ENCODE peak calls at places on chromosomes 16 and 17, in five cellular contexts. L is CD8-positive, alpha-beta T cell; E is RWPE1; X is sigmoid colon; C is neural progenitor cell. P is an unnamed sample.

GRCh38 chr16:3642397-3643094 is 11.9 kb upstream of the DNASE1 start:
- DNase-seq in L (no peak), E (peak), X (peak), C (no peak), P (no peak)

GRCh38 chr17:29400818-29401217 is 10.7 kb downstream of the TAOK1 start:
- DNase-seq in L (no peak), E (no peak), X (no peak), C (no peak), P (no peak)

GRCh38 chr16:20851601-20852000 is 45.3 kb downstream of the REXO5 start:
- DNase-seq in L (no peak), E (peak), X (peak), C (no peak), P (peak)

GRCh38 chr17:9003355-9004131 is 17.8 kb upstream of the NTN1 start:
- DNase-seq in L (no peak), E (no peak), X (no peak), C (peak), P (no peak)

GRCh38 chr16:18983565-18984424 is at the start of gene TMC7:
- DNase-seq in L (no peak), E (peak), X (peak), C (peak), P (peak)

GRCh38 chr17:79843475-79843916 is 4.3 kb upstream of the CBX4 start:
- DNase-seq in L (no peak), E (no peak), X (no peak), C (no peak), P (no peak)

GRCh38 chr17:37088913-37089312 is 140.2 kb downstream of the AATF start:
- DNase-seq in L (no peak), E (no peak), X (no peak), C (peak), P (no peak)

GRCh38 chr16:50458694-50459271 is 89.4 kb upstream of the NKD1 start:
- DNase-seq in L (no peak), E (no peak), X (peak), C (no peak), P (no peak)

GRCh38 chr17:16493470-16494048 is 1.6 kb upstream of the LRRC75A start:
- DNase-seq in L (no peak), E (no peak), X (no peak), C (no peak), P (no peak)

GRCh38 chr16:53812914-53813313 is 109.0 kb downstream of the FTO start:
- DNase-seq in L (no peak), E (no peak), X (no peak), C (no peak), P (no peak)

GRCh38 chr16:12379318-12379717 is 402.8 kb downstream of the SNX29 start:
- DNase-seq in L (no peak), E (no peak), X (no peak), C (no peak), P (no peak)

GRCh38 chr16:69725480-69726312 is 664 bp downstream of the NQO1 start:
- DNase-seq in L (no peak), E (no peak), X (no peak), C (no peak), P (no peak)

GRCh38 chr17:55760643-55761355 is 9.9 kb downstream of the PCTP start:
- DNase-seq in L (no peak), E (no peak), X (no peak), C (no peak), P (no peak)

GRCh38 chr16:51441331-51441730 is 290.3 kb upstream of the SALL1 start:
- DNase-seq in L (no peak), E (no peak), X (no peak), C (no peak), P (no peak)

GRCh38 chr17:7014995-7015586 is 2.7 kb downstream of the RNASEK start:
- DNase-seq in L (peak), E (no peak), X (no peak), C (peak), P (no peak)

GRCh38 chr16:24975428-24975889 is 39.7 kb downstream of the ARHGAP17 start:
- DNase-seq in L (no peak), E (no peak), X (no peak), C (no peak), P (no peak)

GRCh38 chr17:35981908-35982330 is 622 bp upstream of the CCL16 start:
- DNase-seq in L (no peak), E (no peak), X (no peak), C (peak), P (no peak)

GRCh38 chr17:74408830-74409229 is 23.1 kb upstream of the GPRC5C start:
- DNase-seq in L (no peak), E (no peak), X (no peak), C (no peak), P (no peak)

GRCh38 chr16:88782454-88783390 is 2.3 kb downstream of the PIEZO1 start:
- DNase-seq in L (no peak), E (peak), X (peak), C (no peak), P (no peak)

GRCh38 chr17:2672026-2672425 is 39.5 kb downstream of the CLUH start:
- DNase-seq in L (no peak), E (no peak), X (no peak), C (no peak), P (no peak)

GRCh38 chr17:57210224-57210553 is 46.1 kb upstream of the MSI2 start:
- DNase-seq in L (no peak), E (peak), X (no peak), C (no peak), P (no peak)

GRCh38 chr17:49201481-49201927 is 8.9 kb downstream of the GNGT2 start:
- DNase-seq in L (no peak), E (no peak), X (no peak), C (no peak), P (no peak)

GRCh38 chr17:10120113-10120485 is 78.3 kb downstream of the GAS7 start:
- DNase-seq in L (no peak), E (no peak), X (no peak), C (no peak), P (no peak)

GRCh38 chr16:22267764-22268163 is 29.4 kb upstream of the POLR3E start:
- DNase-seq in L (no peak), E (no peak), X (no peak), C (no peak), P (no peak)

GRCh38 chr17:75816693-75817092 is 27.5 kb downstream of the UNC13D start:
- DNase-seq in L (no peak), E (no peak), X (no peak), C (no peak), P (no peak)

GRCh38 chr16:1366712-1367299 is 15.1 kb downstream of the GNPTG start:
- DNase-seq in L (no peak), E (no peak), X (no peak), C (no peak), P (no peak)

GRCh38 chr17:27552467-27552779 is 78.6 kb upstream of the LGALS9 start:
- DNase-seq in L (no peak), E (peak), X (no peak), C (no peak), P (no peak)

GRCh38 chr16:9860876-9861275 is 321.4 kb downstream of the GRIN2A start:
- DNase-seq in L (no peak), E (no peak), X (no peak), C (no peak), P (no peak)

GRCh38 chr16:27245276-27246231 is 23.0 kb downstream of the NSMCE1 start:
- DNase-seq in L (no peak), E (peak), X (peak), C (no peak), P (no peak)

GRCh38 chr16:54511181-54511731 is 224.7 kb upstream of the IRX3 start:
- DNase-seq in L (no peak), E (no peak), X (no peak), C (peak), P (no peak)

GRCh38 chr16:25481636-25482035 is 210.1 kb upstream of the HS3ST4 start:
- DNase-seq in L (no peak), E (no peak), X (no peak), C (no peak), P (no peak)

GRCh38 chr17:42266918-42267766 is 9.0 kb downstream of the STAT5B start:
- DNase-seq in L (no peak), E (no peak), X (peak), C (no peak), P (no peak)

DNA sequence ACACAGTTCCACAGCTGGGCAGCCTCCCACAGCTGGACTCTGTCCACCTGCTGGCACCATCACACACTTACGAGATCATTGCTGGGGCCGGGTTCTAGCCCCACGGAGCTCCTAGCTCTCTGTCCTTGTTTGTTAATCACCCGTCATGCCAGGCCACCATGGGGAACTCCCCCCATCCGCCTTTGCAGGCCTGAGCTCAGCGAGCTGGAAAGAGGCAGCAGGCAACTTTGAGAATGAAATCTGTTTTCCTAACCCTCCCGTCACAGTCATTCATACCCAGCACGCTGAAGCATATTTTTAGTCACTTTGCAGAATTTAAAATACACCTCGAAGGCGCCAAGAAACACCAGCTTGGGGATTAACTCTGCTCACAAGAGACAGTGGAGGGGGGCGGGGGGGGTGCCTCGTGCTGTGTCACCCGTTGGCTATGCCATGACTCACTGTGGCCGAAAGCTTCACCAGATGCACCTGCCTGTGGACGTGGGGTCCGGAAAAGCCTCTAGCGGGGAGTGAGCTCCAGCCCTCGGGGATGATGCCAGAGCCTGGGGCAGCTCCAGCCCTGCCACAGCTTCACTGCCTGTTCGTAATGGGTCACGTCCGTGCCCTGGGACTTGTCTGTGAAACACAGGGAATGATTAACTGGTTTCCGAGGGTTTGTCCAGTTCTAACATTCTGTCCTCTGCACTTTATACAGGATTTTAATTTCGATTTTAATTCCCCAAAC is 1.4 kb upstream of the SPNS2 start:
- DNase-seq in L (no peak), E (peak), X (no peak), C (no peak), P (no peak)
- H3K27ac ChIP-seq in L (no peak), E (no peak), X (peak), C (no peak), P (no peak)

GRCh38 chr17:12647023-12647422 is 18.7 kb upstream of the MYOCD start:
- DNase-seq in L (no peak), E (no peak), X (no peak), C (no peak), P (no peak)

GRCh38 chr17:12640364-12640763 is 25.3 kb upstream of the MYOCD start:
- DNase-seq in L (no peak), E (no peak), X (no peak), C (no peak), P (no peak)

GRCh38 chr17:12642034-12642433 is 23.7 kb upstream of the MYOCD start:
- DNase-seq in L (no peak), E (no peak), X (no peak), C (no peak), P (no peak)

GRCh38 chr17:12644623-12645022 is 21.1 kb upstream of the MYOCD start:
- DNase-seq in L (no peak), E (no peak), X (no peak), C (no peak), P (no peak)

DNA sequence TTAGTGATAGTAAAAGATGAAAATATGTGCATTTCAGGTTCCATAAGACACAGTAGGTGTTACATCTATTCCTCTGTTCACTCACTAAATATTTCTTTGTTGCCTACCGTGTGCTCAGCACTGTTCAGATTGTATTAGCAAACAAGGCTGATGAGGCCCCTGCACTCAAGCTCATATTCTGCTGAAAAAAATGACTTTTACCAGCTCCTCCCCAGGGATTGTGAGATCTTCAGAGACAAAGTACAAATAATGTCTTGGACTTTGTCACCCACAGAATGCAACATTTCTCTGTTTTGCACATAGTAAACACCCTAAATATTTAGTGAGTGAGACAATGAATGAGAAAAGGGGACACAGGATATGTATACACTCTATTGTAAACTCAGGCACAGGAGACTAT is 21.9 kb upstream of the MYOCD start:
- DNase-seq in L (no peak), E (no peak), X (no peak), C (no peak), P (no peak)
- H3K27ac ChIP-seq in L (no peak), E (no peak), X (no peak), C (no peak), P (no peak)

GRCh38 chr17:72119280-72119962 is 1.4 kb upstream of the SOX9 start:
- DNase-seq in L (no peak), E (no peak), X (no peak), C (no peak), P (no peak)
- H3K27ac ChIP-seq in L (no peak), E (peak), X (peak), C (no peak), P (peak)

GRCh38 chr17:67442787-67443624 is 65.9 kb downstream of the PITPNC1 start:
- DNase-seq in L (no peak), E (no peak), X (no peak), C (peak), P (no peak)

GRCh38 chr17:67440311-67441051 is 63.4 kb downstream of the PITPNC1 start:
- DNase-seq in L (no peak), E (no peak), X (no peak), C (no peak), P (no peak)

GRCh38 chr17:67441052-67441738 is 64.1 kb downstream of the PITPNC1 start:
- DNase-seq in L (peak), E (peak), X (no peak), C (peak), P (no peak)

GRCh38 chr17:67448449-67448848 is 71.4 kb downstream of the PITPNC1 start:
- DNase-seq in L (no peak), E (no peak), X (no peak), C (no peak), P (no peak)

GRCh38 chr17:67443931-67444597 is 67.0 kb downstream of the PITPNC1 start:
- DNase-seq in L (no peak), E (no peak), X (peak), C (no peak), P (no peak)
- H3K27ac ChIP-seq in L (no peak), E (no peak), X (peak), C (peak), P (no peak)

DNA sequence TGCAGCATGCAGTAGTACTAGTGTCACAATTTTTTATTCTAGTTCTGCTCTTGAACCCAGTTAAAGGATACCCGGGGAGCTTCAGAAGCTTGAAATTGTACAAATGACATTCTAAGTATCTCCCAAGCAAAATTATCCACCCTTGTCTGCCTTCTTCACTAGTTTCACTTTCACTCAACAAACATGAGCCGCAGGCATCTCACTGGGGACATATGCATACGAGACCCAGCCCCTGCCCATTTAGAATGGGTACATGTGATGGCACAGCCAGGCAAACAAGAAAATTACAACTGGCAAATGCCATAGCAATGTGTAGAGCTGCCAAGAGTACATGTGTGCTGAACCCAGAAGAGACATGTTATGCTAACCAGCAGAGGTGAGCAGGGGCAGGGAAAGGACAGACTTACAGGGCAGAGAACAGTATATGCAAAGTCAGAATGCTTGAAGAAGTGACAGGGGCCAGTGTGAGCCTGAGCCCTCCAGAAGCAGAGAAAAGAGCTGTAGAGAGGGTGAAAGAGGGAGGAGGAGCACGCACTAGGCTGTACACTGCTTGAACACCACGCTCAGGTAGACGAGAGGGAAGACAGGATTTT is 8.3 kb downstream of the GINS2 start:
- DNase-seq in L (no peak), E (no peak), X (no peak), C (no peak), P (no peak)
- H3K27ac ChIP-seq in L (no peak), E (no peak), X (no peak), C (no peak), P (no peak)

GRCh38 chr17:77864234-77865108 is 94.0 kb upstream of the TNRC6C start:
- DNase-seq in L (no peak), E (no peak), X (no peak), C (no peak), P (no peak)

GRCh38 chr17:77863814-77864161 is 94.7 kb upstream of the TNRC6C start:
- DNase-seq in L (no peak), E (no peak), X (no peak), C (no peak), P (no peak)

GRCh38 chr17:77861981-77862645 is 96.4 kb upstream of the TNRC6C start:
- DNase-seq in L (no peak), E (no peak), X (no peak), C (no peak), P (no peak)

GRCh38 chr17:77861133-77861695 is 97.3 kb upstream of the TNRC6C start:
- DNase-seq in L (no peak), E (no peak), X (no peak), C (no peak), P (no peak)

DNA sequence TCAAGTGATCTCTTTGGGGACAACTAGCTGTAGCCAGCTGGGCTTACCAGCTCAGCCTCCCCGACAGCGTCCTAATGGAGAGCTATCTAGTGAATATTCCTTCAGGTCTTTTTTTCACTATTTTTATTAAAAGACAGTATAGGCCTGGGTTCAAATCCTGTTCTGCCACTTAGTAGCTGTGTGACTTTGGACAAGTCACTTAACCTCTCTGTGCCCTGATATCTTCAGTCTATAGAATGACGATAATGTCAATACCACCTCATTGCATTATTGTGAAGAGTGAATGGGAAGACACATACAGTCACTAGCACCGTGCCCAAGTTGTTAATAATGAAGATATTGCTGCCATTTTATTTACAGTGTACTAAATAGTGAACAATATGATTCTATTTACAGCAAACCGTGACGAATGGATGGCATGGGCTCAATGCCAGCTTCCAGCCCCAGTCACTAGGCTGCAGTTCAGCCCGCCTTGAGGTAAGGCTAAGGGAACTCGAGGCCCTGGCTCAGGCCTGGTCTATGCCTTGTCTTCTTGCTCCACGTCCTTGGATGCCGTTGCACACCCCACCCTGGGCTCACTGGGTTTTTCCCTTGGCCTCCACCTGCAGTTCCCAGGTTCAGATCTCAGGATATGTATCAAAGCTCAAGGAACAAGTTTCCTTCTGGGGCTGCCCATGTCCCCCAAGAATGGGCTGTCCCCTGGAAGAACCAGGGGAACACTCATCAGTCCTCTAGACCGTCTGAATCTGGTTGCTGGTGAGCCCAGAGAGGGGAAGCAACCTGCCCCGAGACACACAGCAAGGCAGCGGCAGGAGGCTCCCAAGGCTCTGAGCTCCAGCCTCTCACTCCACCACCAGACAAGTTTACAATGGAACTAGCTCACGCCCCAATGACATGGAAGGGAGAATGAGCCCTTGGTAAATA is 95.4 kb upstream of the TNRC6C start:
- DNase-seq in L (no peak), E (no peak), X (no peak), C (no peak), P (no peak)
- H3K27ac ChIP-seq in L (no peak), E (no peak), X (peak), C (no peak), P (no peak)

DNA sequence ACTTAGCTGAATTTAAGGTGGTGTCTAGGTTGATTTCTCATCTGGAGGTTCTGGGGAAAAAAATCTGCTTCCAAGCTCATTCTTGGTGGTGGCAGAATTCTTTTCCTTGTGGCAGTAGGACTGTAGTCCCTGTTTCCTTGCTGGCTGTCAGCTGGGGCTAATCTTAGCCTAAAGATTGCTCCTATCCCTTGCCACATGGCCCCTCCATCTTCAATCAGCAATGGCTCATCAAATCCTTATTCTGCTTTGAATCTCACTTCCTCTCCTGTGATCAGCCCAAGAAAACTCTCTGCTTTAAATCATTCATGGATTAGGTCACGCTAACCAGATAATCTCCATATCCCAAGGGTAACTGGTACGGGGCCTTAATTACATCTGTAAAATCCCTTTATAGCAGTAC is 6.6 kb downstream of the FAM20A start:
- DNase-seq in L (no peak), E (no peak), X (no peak), C (no peak), P (no peak)
- H3K27ac ChIP-seq in L (no peak), E (peak), X (no peak), C (no peak), P (no peak)

DNA sequence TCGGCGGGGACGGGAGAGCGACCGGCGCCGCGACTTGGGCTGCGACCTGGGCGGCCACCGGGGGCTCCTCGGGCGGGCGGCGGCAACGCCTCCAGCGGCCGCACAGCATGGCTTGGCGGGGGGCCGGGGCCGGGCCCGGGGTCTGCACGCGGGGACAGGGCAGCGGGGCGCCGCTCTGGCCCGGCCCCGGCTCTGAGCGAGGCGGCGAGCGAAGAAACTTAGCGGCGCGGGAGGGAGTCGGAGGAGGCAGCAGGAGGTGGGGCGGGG is at the start of gene PLCD3:
- DNase-seq in L (no peak), E (no peak), X (no peak), C (peak), P (no peak)
- H3K27ac ChIP-seq in L (peak), E (peak), X (peak), C (no peak), P (peak)

GRCh38 chr16:67807148-67807682 is 526 bp downstream of the TSNAXIP1 start:
- DNase-seq in L (no peak), E (no peak), X (no peak), C (no peak), P (no peak)
- H3K27ac ChIP-seq in L (peak), E (peak), X (peak), C (no peak), P (peak)

P was measured in caudate nucleus.